ENCODE peak calls at places on chromosomes 3 and 15, in ten cellular contexts. F is aorta; V is CD8-positive, alpha-beta T cell; T is gastrocnemius medialis; I is spleen; W is fibroblast of lung; P is tibial artery; X is Panc1; A is DND-41; G is stomach. H is an unnamed sample. For H3K27me3 and H3K4me1, the result is how much of the 10 kb centered on the place peaks cover.

GRCh38 chr3:24781454-24781853 is 286.8 kb upstream of the THRB start:
- DNase-seq in F (no peak), P (no peak), A (no peak), W (no peak), X (no peak), I (no peak), G (no peak), T (no peak), V (no peak), H (no peak)

GRCh38 chr3:17752851-17753250 is 10.4 kb upstream of the TBC1D5 start:
- DNase-seq in G (no peak), F (no peak), T (no peak), X (no peak), A (no peak), P (no peak), I (no peak), V (no peak), W (no peak), H (no peak)

GRCh38 chr3:176978441-176978840 is 218.8 kb downstream of the TBL1XR1 start:
- DNase-seq in T (no peak), F (no peak), W (no peak), V (no peak), G (no peak), A (no peak), X (no peak), I (no peak), P (no peak), H (no peak)

GRCh38 chr3:182809523-182809922 is 16.2 kb downstream of the ATP11B start:
- DNase-seq in F (no peak), P (no peak), X (no peak), I (no peak), A (no peak), W (no peak), G (no peak), V (no peak), T (no peak), H (no peak)

GRCh38 chr3:48408823-48409281 is 21.0 kb downstream of the PLXNB1 start:
- DNase-seq in I (peak), X (no peak), F (peak), A (no peak), G (peak), P (peak), T (peak), V (no peak), W (no peak), H (no peak)

GRCh38 chr15:58267026-58267425 is 128.8 kb downstream of the AQP9 start:
- DNase-seq in X (no peak), I (no peak), A (no peak), T (no peak), F (no peak), W (no peak), V (no peak), P (no peak), G (no peak), H (no peak)

GRCh38 chr15:96692826-96693225 is 362.3 kb downstream of the NR2F2 start:
- DNase-seq in V (no peak), X (no peak), P (no peak), G (no peak), A (no peak), F (no peak), W (no peak), T (no peak), I (no peak), H (no peak)

GRCh38 chr15:41934843-41935242 is 37.5 kb downstream of the EHD4 start:
- DNase-seq in A (peak), W (no peak), F (no peak), T (no peak), V (peak), I (peak), G (peak), X (no peak), P (no peak), H (peak)

GRCh38 chr15:80466543-80466942 is 62.4 kb downstream of the ARNT2 start:
- DNase-seq in W (no peak), V (no peak), F (no peak), X (no peak), G (no peak), A (no peak), T (no peak), I (no peak), P (no peak), H (no peak)

GRCh38 chr15:57298204-57298603 is 78.1 kb upstream of the CGNL1 start:
- DNase-seq in I (no peak), W (peak), G (no peak), A (no peak), X (no peak), F (no peak), P (no peak), V (no peak), T (no peak), H (no peak)

GRCh38 chr3:155743616-155744015 is 1.3 kb downstream of the PLCH1 start:
- DNase-seq in I (no peak), F (no peak), T (no peak), X (no peak), A (no peak), P (no peak), V (no peak), W (no peak), G (no peak), H (peak)

GRCh38 chr3:171088984-171089754 is 62.6 kb upstream of the SLC2A2 start:
- DNase-seq in F (no peak), I (no peak), P (no peak), V (no peak), G (no peak), W (peak), T (no peak), A (no peak), X (no peak), H (no peak)

GRCh38 chr3:148902173-148902791 is 37.2 kb downstream of the CPA3 start:
- DNase-seq in F (no peak), X (no peak), G (no peak), A (no peak), T (no peak), I (no peak), V (no peak), P (no peak), W (peak), H (no peak)

GRCh38 chr15:66931768-66932633 is 133.4 kb upstream of the SMAD3 start:
- DNase-seq in F (peak), X (peak), A (no peak), T (no peak), V (no peak), G (peak), P (peak), I (no peak), W (peak), H (no peak)

GRCh38 chr3:36776436-36776835 is 12.1 kb upstream of the DCLK3 start:
- DNase-seq in I (no peak), W (no peak), P (no peak), F (no peak), A (no peak), V (no peak), T (no peak), X (no peak), G (no peak), H (no peak)

GRCh38 chr3:135412475-135412874 is 553.1 kb upstream of the PPP2R3A start:
- DNase-seq in A (no peak), G (no peak), V (no peak), W (no peak), F (no peak), T (no peak), I (no peak), X (no peak), P (no peak), H (no peak)

GRCh38 chr15:96428742-96429141 is 98.2 kb downstream of the NR2F2 start:
- DNase-seq in A (no peak), W (peak), T (no peak), F (no peak), P (peak), V (no peak), X (peak), G (no peak), I (no peak), H (no peak)

GRCh38 chr3:118488751-118489150 is 545.9 kb downstream of the IGSF11 start:
- DNase-seq in G (no peak), F (no peak), T (no peak), V (no peak), P (no peak), I (no peak), A (no peak), X (no peak), W (no peak), H (no peak)

GRCh38 chr15:53520867-53521525 is 238.5 kb downstream of the WDR72 start:
- DNase-seq in A (no peak), V (no peak), X (no peak), G (no peak), W (no peak), T (no peak), P (no peak), I (no peak), F (no peak), H (no peak)

GRCh38 chr3:159872374-159873109 is 116.1 kb upstream of the IL12A start:
- DNase-seq in A (no peak), I (no peak), P (no peak), G (no peak), F (no peak), T (no peak), X (peak), V (no peak), W (peak), H (no peak)

GRCh38 chr3:90055721-90056120 is 948.3 kb downstream of the EPHA3 start:
- DNase-seq in G (no peak), I (no peak), W (peak), A (no peak), P (no peak), F (no peak), X (no peak), V (no peak), T (no peak), H (no peak)

GRCh38 chr3:41101231-41101630 is 98.1 kb upstream of the CTNNB1 start:
- DNase-seq in V (no peak), G (no peak), A (no peak), F (no peak), P (no peak), X (no peak), T (no peak), I (no peak), W (no peak), H (no peak)
- H3K27ac ChIP-seq in V (no peak), G (no peak), A (no peak), F (no peak), P (no peak), X (no peak), T (no peak), I (no peak), W (no peak), H (no peak)

DNA sequence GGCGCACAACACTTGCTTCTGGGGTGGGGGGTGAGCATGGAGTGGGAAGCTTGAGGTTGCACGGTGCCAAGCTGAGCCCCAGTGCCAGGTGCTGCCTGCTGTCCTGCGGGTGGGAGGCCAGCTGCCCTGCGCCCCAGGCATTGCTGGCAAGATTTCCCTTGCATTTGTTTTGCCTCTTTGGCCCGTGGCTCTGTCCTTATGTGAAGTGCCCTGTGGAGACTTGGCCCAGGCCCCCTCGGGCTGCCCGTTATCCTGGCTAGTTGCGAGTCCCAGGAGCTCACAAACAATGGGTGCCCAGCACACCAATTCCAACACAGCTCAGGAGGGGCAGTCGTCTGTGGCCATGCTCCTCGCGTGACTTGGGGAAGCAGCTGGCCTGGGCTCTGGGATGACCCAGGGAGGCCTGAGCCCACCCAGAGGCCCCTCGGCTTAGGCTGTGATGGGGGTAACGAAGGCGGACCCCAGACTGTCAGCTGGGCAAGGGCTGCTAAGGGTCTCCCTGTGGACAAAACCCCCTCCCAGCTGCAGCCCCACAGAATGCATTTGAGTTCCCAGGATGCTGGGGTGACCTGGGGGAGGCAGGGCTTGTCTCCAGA is 5.9 kb downstream of the C3orf22 start:
- DNase-seq in W (no peak), G (peak), A (peak), T (no peak), P (no peak), V (no peak), I (peak), X (no peak), F (peak), H (no peak)
- H3K27me3 ChIP-seq in W (under half), G (under half), A (under half), T (under half), P (under half), V (under half), I (under half), X (under half), F (under half), H (under half)

DNA sequence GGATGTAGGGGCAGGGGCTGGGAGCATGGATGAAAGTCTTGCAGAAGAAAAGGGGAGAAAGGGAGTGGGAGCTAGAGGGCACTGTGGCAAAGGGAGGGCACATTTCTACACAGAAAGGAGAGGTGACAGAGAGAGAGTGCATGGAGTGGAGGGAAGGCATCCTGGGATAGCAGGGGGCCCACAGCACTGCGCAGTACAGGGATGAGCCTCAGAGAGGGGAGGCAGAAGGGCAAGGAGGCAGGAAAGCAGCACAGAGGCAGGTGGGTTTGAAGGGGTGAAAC is 5.4 kb downstream of the STOML1 start:
- DNase-seq in X (no peak), T (no peak), G (no peak), A (no peak), W (no peak), I (no peak), V (no peak), F (no peak), P (no peak), H (no peak)
- H3K4me1 ChIP-seq in X (under half), T (half or more), G (half or more), A (under half), W (half or more), I (half or more), V (under half), F (under half), P (half or more), H (under half)

DNA sequence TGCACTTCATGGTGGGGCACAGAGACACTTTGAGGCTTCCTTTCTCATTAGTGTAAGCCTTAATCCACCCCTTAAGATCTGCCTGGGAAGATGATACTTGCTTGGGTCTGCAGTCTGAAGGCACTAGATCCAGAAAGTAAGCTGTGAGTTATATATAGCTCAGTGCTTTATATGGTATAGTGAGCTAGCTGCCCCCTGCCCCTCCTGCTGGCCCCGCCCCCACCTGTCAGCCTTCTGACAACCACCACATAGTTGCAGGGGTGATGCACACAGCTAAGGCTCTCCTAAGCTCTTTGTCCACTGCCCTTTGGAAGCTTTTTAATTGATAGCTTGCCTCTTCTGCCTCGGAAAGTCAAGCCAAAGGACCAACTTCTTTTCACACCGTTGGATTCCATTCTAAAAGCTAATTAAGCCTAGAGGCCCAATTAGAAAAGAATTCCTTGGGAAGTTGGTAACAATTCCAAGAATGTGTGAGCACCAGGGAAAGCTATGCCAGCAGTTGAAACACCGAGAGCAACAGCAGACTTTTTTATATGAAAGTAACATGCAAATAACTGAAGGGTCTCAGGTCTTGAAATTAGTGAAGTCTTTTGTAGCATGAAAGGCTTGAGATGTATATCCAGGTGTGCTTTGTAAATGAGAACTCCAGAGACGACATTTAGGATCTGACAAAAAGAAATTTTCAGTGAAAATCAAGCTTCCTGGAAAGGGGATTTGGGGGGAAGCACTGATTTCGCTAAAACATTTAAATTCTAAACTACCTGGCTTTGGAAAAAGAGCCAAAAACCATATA is 2.3 kb downstream of the TPM1 start:
- DNase-seq in I (no peak), P (no peak), X (no peak), W (no peak), T (no peak), A (no peak), F (peak), V (no peak), G (no peak), H (no peak)
- H3K27ac ChIP-seq in I (peak), P (peak), X (peak), W (peak), T (peak), A (no peak), F (peak), V (no peak), G (peak), H (no peak)

DNA sequence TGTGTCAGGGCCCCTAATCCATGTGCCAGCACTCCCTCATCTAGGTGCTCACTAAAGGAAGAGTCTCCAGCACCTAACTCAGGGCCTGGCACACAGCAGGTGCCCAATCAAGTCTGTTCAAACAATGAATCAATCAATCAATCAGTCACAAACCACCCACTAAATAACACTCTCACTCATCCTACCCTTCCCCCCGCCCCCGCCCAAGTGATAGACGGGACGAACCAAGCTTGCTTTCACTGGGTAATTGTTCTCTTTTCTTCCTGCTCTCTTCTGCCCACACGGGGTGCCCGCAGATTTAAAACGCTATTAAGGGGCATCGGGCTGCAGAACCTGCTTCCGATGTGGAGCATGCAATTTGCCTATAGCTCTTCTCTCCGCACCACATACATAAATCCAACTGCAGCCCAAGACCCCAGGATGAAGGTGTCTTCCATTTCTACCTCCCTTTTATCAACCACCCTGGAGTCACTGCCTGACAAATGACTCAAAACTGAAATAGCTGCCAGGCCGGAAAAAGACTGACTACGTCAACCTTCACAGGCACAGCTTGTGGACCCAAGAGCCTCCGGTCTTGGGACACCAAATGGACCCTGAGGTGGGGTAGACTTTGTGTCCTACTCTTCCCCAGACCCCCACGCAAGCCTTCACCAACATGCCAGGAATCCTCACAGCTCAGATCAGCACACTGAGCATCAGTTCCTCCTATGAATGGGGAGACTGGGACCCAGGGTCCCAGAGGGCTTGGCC is 1.7 kb downstream of the KLHL25 start:
- DNase-seq in I (peak), G (no peak), T (no peak), F (peak), W (no peak), P (no peak), A (no peak), X (no peak), V (no peak), H (peak)
- H3K27me3 ChIP-seq in I (under half), G (under half), T (under half), F (under half), W (under half), P (under half), A (under half), X (under half), V (under half), H (under half)